ENCODE peak calls at places on chromosome 12, in eight cellular contexts. E, A, I, P, X, D, F and Y are unnamed samples.

GRCh38 chr12:3553221-3553620 is 62.2 kb downstream of the PRMT8 start:
- DNase-seq in P (no peak), D (no peak), F (peak; percentile 17), I (no peak), X (no peak), E (no peak), A (no peak), Y (no peak)

GRCh38 chr12:1933342-1933992 is 15.0 kb upstream of the CACNA2D4 start:
- DNase-seq in E (peak; percentile 52), F (peak; percentile 45), I (no peak), P (no peak), D (no peak), X (no peak), A (no peak), Y (no peak)

GRCh38 chr12:107318804-107319535 is 225.6 kb upstream of the CRY1 start:
- DNase-seq in F (no peak), A (no peak), P (peak; percentile 48), D (peak; percentile 37), E (peak; percentile 70), X (peak; percentile 30), I (peak; percentile 66), Y (no peak)

GRCh38 chr12:107207931-107208515 is 114.7 kb upstream of the CRY1 start:
- DNase-seq in E (peak; percentile 54), A (no peak), I (no peak), F (no peak), P (no peak), D (no peak), X (no peak), Y (no peak)

GRCh38 chr12:10982244-10982643 is 4.5 kb downstream of the TAS2R50 start:
- DNase-seq in A (no peak), F (no peak), E (no peak), X (no peak), I (no peak), P (no peak), D (no peak), Y (no peak)

GRCh38 chr12:109098142-109098652 is 800 bp downstream of the UNG start:
- DNase-seq in X (no peak), F (peak; percentile 88), P (no peak), I (no peak), D (peak; percentile 74), E (peak; percentile 72), A (no peak), Y (peak; percentile 81)

GRCh38 chr12:89346741-89347324 is 5.5 kb downstream of the DUSP6 start:
- DNase-seq in D (peak; percentile 29), A (peak; percentile 26), E (peak; percentile 65), X (no peak), F (peak; percentile 75), P (peak; percentile 95), I (no peak), Y (no peak)

GRCh38 chr12:44465139-44465538 is 411.0 kb downstream of the NELL2 start:
- DNase-seq in I (peak; percentile 11), P (no peak), X (no peak), E (no peak), F (no peak), D (no peak), A (no peak), Y (no peak)

GRCh38 chr12:68451261-68452091 is 119.3 kb upstream of the MDM1 start:
- DNase-seq in I (no peak), P (peak; percentile 11), E (peak; percentile 76), A (peak; percentile 15), D (peak; percentile 15), F (peak; percentile 75), X (no peak), Y (peak; percentile 69)

GRCh38 chr12:13004986-13005385 is 4.9 kb upstream of the HEBP1 start:
- DNase-seq in F (no peak), A (no peak), P (no peak), X (no peak), D (no peak), I (no peak), E (no peak), Y (no peak)
- H3K4me3 ChIP-seq in F (no peak overlapping the region), A (no peak overlapping the region), P (no peak overlapping the region), X (no peak overlapping the region), D (no peak overlapping the region), I (no peak overlapping the region), E (no peak overlapping the region), Y (no peak overlapping the region)

DNA sequence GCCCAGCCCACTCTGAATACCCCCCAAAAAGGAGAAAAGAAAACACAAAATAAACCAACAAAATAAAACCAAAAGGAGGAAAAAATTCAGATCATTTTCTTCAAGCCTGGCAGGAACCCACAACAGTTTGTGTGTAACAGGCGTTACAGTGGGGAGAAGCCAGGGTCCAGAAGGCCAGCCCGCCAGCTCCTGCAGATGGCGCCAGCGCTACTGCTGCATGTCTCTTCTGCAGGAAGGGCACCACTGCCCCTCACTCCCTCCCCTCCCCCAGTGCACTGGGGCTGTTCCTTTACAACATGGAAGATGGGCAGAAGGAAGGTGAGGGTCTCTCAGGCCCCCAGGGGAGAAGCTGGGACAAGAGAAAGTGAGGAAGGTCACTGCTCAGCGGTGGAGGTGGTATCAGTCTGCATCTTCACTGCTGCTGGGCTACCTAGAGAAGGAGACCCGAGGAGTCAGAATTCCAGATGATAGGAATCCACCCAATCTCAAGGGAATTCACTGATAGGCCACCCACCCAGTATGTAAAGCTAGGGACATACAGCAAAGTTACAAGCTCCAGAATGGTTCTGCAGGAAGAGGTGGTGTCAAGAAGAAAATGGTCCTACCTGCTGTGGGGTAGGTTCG is 2.3 kb upstream of the NOP2 start:
- DNase-seq in D (peak; percentile 75), X (peak; percentile 86), I (peak; percentile 72), E (peak; percentile 22), A (no peak), P (peak; percentile 39), F (peak; percentile 72), Y (peak; percentile 76)
- H3K4me3 ChIP-seq in D (no peak overlapping the region), X (no peak overlapping the region), I (no peak overlapping the region), E (no peak overlapping the region), A (no peak overlapping the region), P (no peak overlapping the region), F (no peak overlapping the region), Y (no peak overlapping the region)

GRCh38 chr12:32249701-32250270 is 143.1 kb downstream of the BICD1 start:
- DNase-seq in E (no peak), P (no peak), A (no peak), D (no peak), X (no peak), I (no peak), F (no peak), Y (no peak)

GRCh38 chr12:32253154-32253795 is 146.1 kb upstream of the FGD4 start:
- DNase-seq in D (no peak), F (no peak), I (no peak), E (no peak), P (no peak), A (no peak), X (no peak), Y (no peak)

GRCh38 chr12:32248594-32249140 is 142.0 kb downstream of the BICD1 start:
- DNase-seq in F (no peak), I (no peak), P (no peak), D (no peak), E (no peak), X (no peak), A (no peak), Y (no peak)

GRCh38 chr12:32254260-32254659 is 145.1 kb upstream of the FGD4 start:
- DNase-seq in X (no peak), E (no peak), P (no peak), F (no peak), D (no peak), A (no peak), I (no peak), Y (no peak)

GRCh38 chr12:32252199-32253073 is 145.8 kb downstream of the BICD1 start:
- DNase-seq in D (no peak), X (no peak), A (no peak), F (no peak), E (no peak), I (no peak), P (no peak), Y (no peak)
- H3K4me3 ChIP-seq in D (no peak overlapping the region), X (no peak overlapping the region), A (no peak overlapping the region), F (no peak overlapping the region), E (no peak overlapping the region), I (no peak overlapping the region), P (no peak overlapping the region), Y (no peak overlapping the region)

GRCh38 chr12:8956772-8957171 is 7.3 kb upstream of the M6PR start:
- DNase-seq in A (peak; percentile 18), E (no peak), I (no peak), D (no peak), X (no peak), P (no peak), F (no peak), Y (peak; percentile 43)

GRCh38 chr12:8956073-8956472 is 6.6 kb upstream of the M6PR start:
- DNase-seq in X (no peak), D (no peak), E (no peak), F (no peak), A (no peak), I (no peak), P (no peak), Y (no peak)

GRCh38 chr12:8957561-8957960 is 8.1 kb upstream of the M6PR start:
- DNase-seq in D (no peak), P (no peak), E (no peak), F (no peak), X (no peak), A (no peak), I (no peak), Y (no peak)

DNA sequence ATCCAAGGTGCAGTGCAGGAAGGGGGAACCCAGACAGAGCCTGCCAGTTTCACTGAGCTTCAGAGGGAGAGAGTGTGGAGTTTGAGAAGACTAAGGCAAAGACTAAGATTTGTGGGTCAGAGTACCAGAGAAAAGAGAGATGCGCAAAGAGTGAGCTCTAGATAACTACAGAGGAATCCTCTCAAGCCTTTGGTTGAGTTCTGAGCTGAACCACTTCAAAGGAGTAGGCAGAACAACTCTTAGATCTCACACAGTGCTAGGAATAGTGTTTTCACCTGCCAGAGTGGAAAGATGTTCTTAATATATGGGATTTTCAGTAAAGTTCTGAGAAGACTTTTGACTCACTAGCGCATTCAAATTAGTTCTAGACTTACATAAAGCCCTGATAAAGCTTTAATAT is 10.7 kb upstream of the M6PR start:
- DNase-seq in F (no peak), A (no peak), X (no peak), E (no peak), P (no peak), I (no peak), D (no peak), Y (no peak)
- H3K4me3 ChIP-seq in F (no peak overlapping the region), A (no peak overlapping the region), X (no peak overlapping the region), E (no peak overlapping the region), P (no peak overlapping the region), I (no peak overlapping the region), D (no peak overlapping the region), Y (no peak overlapping the region)

GRCh38 chr12:129550353-129550752 is 353.5 kb downstream of the TMEM132D start:
- DNase-seq in E (no peak), X (no peak), I (no peak), F (no peak), A (no peak), D (peak; percentile 63), P (no peak), Y (no peak)
- H3K4me3 ChIP-seq in E (no peak overlapping the region), X (no peak overlapping the region), I (no peak overlapping the region), F (no peak overlapping the region), A (no peak overlapping the region), D (no peak overlapping the region), P (no peak overlapping the region), Y (no peak overlapping the region)

GRCh38 chr12:101891462-101891971 is 14.1 kb downstream of the DRAM1 start:
- DNase-seq in A (no peak), E (peak; percentile 79), F (peak; percentile 74), D (peak; percentile 58), X (no peak), P (peak; percentile 95), I (peak; percentile 67), Y (no peak)
- H3K4me3 ChIP-seq in A (no peak overlapping the region), E (no peak overlapping the region), F (no peak overlapping the region), D (no peak overlapping the region), X (no peak overlapping the region), P (no peak overlapping the region), I (no peak overlapping the region), Y (no peak overlapping the region)